ENCODE peak calls at places on chromosomes 16 and 17, in six cellular contexts. D, P, O, X, F and Z are unnamed samples.

GRCh38 chr16:29000019-29000418 is 15.2 kb downstream of the LAT start:
- DNase-seq in P (no peak), X (no peak), F (no peak), O (no peak), D (no peak), Z (no peak)

GRCh38 chr17:7849185-7850117 is 5.4 kb upstream of the TMEM88 start:
- DNase-seq in P (no peak), D (no peak), O (no peak), X (no peak), F (no peak), Z (no peak)

GRCh38 chr17:78258323-78259229 is 27.1 kb downstream of the TMEM235 start:
- DNase-seq in O (peak; percentile 51), D (no peak), X (peak; percentile 47), F (no peak), P (no peak), Z (no peak)

GRCh38 chr16:85301171-85301690 is 189.0 kb upstream of the CIBAR2 start:
- DNase-seq in O (no peak), X (no peak), P (no peak), D (no peak), F (no peak), Z (no peak)

GRCh38 chr16:46607529-46607928 is 13.7 kb downstream of the SHCBP1 start:
- DNase-seq in F (peak; percentile 54), X (no peak), P (peak; percentile 2), O (no peak), D (no peak), Z (peak; percentile 62)

GRCh38 chr16:77618951-77619350 is 103.4 kb upstream of the NUDT7 start:
- DNase-seq in F (no peak), X (no peak), D (no peak), P (no peak), O (no peak), Z (no peak)

GRCh38 chr17:55768946-55769624 is 18.2 kb downstream of the PCTP start:
- DNase-seq in X (no peak), F (peak; percentile 20), P (no peak), D (no peak), O (no peak), Z (no peak)

GRCh38 chr17:77814091-77814772 is 144.3 kb upstream of the TNRC6C start:
- DNase-seq in X (no peak), O (no peak), D (no peak), F (no peak), P (no peak), Z (no peak)

GRCh38 chr17:70288540-70289290 is 119.4 kb downstream of the KCNJ2 start:
- DNase-seq in F (no peak), X (no peak), D (no peak), O (no peak), P (no peak), Z (no peak)

GRCh38 chr17:78903101-78903779 is at the start of gene CEP295NL:
- DNase-seq in F (no peak), D (no peak), O (no peak), P (no peak), X (no peak), Z (peak; percentile 56)

GRCh38 chr16:69166221-69166833 is 20.6 kb upstream of the SNTB2 start:
- DNase-seq in O (no peak), D (no peak), P (peak; percentile 54), F (no peak), X (no peak), Z (no peak)

GRCh38 chr16:29848420-29849297 is 14.4 kb downstream of the CDIPT start:
- DNase-seq in F (no peak), D (peak; percentile 57), P (no peak), O (peak; percentile 68), X (peak; percentile 70), Z (peak; percentile 11)

GRCh38 chr16:72202014-72202413 is 30.1 kb upstream of the PMFBP1 start:
- DNase-seq in P (peak; percentile 18), D (no peak), F (no peak), O (no peak), X (no peak), Z (no peak)

GRCh38 chr16:25707982-25708583 is 16.3 kb downstream of the HS3ST4 start:
- DNase-seq in X (peak; percentile 25), D (no peak), O (no peak), F (no peak), P (no peak), Z (no peak)

GRCh38 chr17:33381201-33381600 is 88.1 kb upstream of the ASIC2 start:
- DNase-seq in P (no peak), X (peak; percentile 10), F (no peak), O (no peak), D (no peak), Z (no peak)

GRCh38 chr17:17889922-17890321 is 53.1 kb upstream of the SREBF1 start:
- DNase-seq in O (no peak), X (no peak), P (no peak), D (no peak), F (no peak), Z (no peak)

GRCh38 chr17:4499431-4500187 is 928 bp downstream of the SPNS2 start:
- DNase-seq in D (peak; percentile 62), X (peak; percentile 44), P (no peak), F (no peak), O (no peak), Z (no peak)